ENCODE peak calls at places on chromosomes 12 and 14, in four cellular contexts. One of them, this sample, is unnamed.

GRCh38 chr12:106442575-106442974 is 85.0 kb downstream of the POLR3B start:
- DNase-seq in HL-60: no peak
- DNase-seq in GM12878: no peak
- DNase-seq in K562: no peak
- DNase-seq in this sample: no peak

GRCh38 chr12:58888131-58888783 is 32.0 kb downstream of the LRIG3 start:
- DNase-seq in HL-60: no peak
- DNase-seq in GM12878: no peak
- DNase-seq in K562: no peak
- DNase-seq in this sample: no peak

GRCh38 chr12:597926-598568 is 65.2 kb downstream of the NINJ2 start:
- DNase-seq in HL-60: no peak
- DNase-seq in GM12878: no peak
- DNase-seq in K562: no peak
- DNase-seq in this sample: no peak

GRCh38 chr14:74589291-74589879 is 22.7 kb downstream of the LTBP2 start:
- DNase-seq in HL-60: no peak
- DNase-seq in GM12878: no peak
- DNase-seq in K562: no peak
- DNase-seq in this sample: no peak

GRCh38 chr12:91813701-91814100 is 331.9 kb downstream of the BTG1 start:
- DNase-seq in HL-60: no peak
- DNase-seq in GM12878: no peak
- DNase-seq in K562: no peak
- DNase-seq in this sample: no peak

GRCh38 chr12:109010259-109010658 is 10.6 kb downstream of the SVOP start:
- DNase-seq in HL-60: no peak
- DNase-seq in GM12878: no peak
- DNase-seq in K562: no peak
- DNase-seq in this sample: no peak

GRCh38 chr14:105328070-105328677 is 13.6 kb downstream of the PACS2 start:
- DNase-seq in HL-60: no peak
- DNase-seq in GM12878: no peak
- DNase-seq in K562: no peak
- DNase-seq in this sample: no peak

GRCh38 chr12:57888407-57889157 is 42.1 kb upstream of the CTDSP2 start:
- DNase-seq in HL-60: no peak
- DNase-seq in GM12878: no peak
- DNase-seq in K562: no peak
- DNase-seq in this sample: no peak

DNA sequence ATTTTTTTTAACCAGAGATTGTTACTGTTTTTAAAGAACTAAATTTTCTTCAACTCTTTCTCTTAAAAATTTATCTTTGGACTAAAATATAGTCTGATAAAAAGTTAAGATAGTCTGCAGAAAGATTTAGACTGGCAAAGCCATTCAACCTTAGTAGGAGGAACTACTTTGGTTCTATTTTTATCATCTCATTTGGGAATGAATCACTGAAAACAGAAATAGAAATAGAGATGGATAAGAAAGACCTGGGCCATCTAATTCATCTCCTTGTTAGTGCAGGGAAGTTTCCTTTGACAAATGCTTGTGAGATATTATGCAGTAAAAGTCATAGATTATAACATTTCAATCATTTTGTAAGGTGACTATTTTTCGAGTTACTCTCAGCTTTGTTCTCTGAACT is 263.2 kb upstream of the NPAS3 start:
- DNase-seq in HL-60: no peak
- DNase-seq in GM12878: no peak
- DNase-seq in K562: no peak
- DNase-seq in this sample: no peak
- TF ChIP-seq SPI1 in HL-60: no peak
- TF ChIP-seq SPI1 in GM12878: no peak
- TF ChIP-seq SPI1 in K562: no peak
- TF ChIP-seq SPI1 in this sample: no peak

DNA sequence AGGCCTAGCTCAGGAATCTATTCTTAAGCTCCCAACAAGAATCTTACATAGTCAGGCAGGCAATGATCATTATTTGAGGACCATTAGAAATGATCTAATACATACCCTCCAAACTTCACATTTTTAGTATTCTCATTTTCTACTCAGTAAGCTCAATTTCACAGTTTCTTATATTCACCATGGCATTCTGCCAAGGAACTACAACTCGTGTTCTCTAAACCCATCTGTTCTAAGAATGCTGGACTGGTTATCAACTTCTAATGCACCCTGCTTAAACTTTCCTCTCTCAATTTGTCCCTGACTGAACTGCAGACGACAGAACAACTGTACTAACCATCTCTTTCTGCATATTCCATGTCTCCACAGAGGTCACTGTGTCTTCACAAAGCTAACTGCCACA is 58.7 kb downstream of the GXYLT1 start:
- DNase-seq in HL-60: no peak
- DNase-seq in GM12878: no peak
- DNase-seq in K562: no peak
- DNase-seq in this sample: no peak
- TF ChIP-seq SPI1 in HL-60: no peak
- TF ChIP-seq SPI1 in GM12878: no peak
- TF ChIP-seq SPI1 in K562: no peak
- TF ChIP-seq SPI1 in this sample: no peak

GRCh38 chr12:96208346-96208745 is 14.2 kb downstream of the ELK3 start:
- DNase-seq in HL-60: no peak
- DNase-seq in GM12878: no peak
- DNase-seq in K562: no peak
- DNase-seq in this sample: no peak

GRCh38 chr12:96208801-96209534 is 14.8 kb downstream of the ELK3 start:
- DNase-seq in HL-60: no peak
- DNase-seq in GM12878: no peak
- DNase-seq in K562: no peak
- DNase-seq in this sample: no peak

GRCh38 chr12:96212456-96213375 is 18.5 kb downstream of the ELK3 start:
- DNase-seq in HL-60: no peak
- DNase-seq in GM12878: no peak
- DNase-seq in K562: no peak
- DNase-seq in this sample: no peak

GRCh38 chr12:96211989-96212388 is 17.8 kb downstream of the ELK3 start:
- DNase-seq in HL-60: no peak
- DNase-seq in GM12878: no peak
- DNase-seq in K562: no peak
- DNase-seq in this sample: no peak

GRCh38 chr12:96210376-96211055 is 16.3 kb downstream of the ELK3 start:
- DNase-seq in HL-60: no peak
- DNase-seq in GM12878: no peak
- DNase-seq in K562: no peak
- DNase-seq in this sample: no peak
- TF ChIP-seq SPI1 in HL-60: no peak
- TF ChIP-seq SPI1 in GM12878: no peak
- TF ChIP-seq SPI1 in K562: no peak
- TF ChIP-seq SPI1 in this sample: no peak

DNA sequence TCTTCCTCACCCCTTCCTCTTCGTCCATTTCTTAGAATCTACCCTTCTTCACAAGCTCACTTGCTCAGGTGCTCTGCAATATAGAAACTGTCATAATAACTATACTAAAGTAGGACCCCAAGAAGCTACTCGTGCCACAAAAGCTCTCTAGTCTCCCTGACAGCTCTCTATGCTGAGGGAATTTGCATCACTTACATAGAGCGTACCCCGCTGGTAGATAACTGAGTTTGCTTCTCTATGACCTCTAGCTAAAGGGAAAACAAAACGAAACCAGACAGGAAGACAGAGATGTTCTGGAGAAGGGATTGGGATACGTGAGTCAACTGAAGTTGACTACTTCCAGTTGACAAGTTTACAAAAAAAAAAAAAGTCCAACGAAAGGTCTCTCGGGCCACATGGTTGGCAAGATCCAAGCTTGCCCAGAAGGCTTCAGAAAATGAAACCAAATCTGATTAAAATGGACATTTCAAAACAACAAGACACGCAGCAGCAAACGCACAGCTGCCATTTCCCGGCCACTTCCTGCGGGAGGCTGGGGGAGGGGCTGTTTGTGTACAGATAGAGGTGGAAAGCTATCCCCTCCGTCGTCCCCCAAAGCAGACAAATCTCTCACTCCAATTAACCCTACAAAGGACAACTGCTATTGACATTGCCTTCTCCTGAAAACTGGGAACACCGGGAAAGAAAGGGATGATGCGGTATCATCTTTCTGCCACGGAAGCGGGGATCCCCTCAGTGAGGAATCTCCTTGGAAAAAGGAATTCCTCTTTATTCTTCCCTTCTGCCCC is 1.3 kb downstream of the BAZ2A start:
- DNase-seq in HL-60: no peak
- DNase-seq in GM12878: no peak
- DNase-seq in K562: no peak
- DNase-seq in this sample: no peak
- TF ChIP-seq SPI1 in HL-60: peak
- TF ChIP-seq SPI1 in GM12878: peak
- TF ChIP-seq SPI1 in K562: no peak
- TF ChIP-seq SPI1 in this sample: peak